ENCODE peak calls at places on chromosomes 16 and 17, in eight cellular contexts. K, B, A, U, S, L, D and M are unnamed samples.
A peak's percentile ranks its signal among the peaks of the same experiment; 100 is the strongest.

GRCh38 chr17:2042355-2042929 is 620 bp downstream of the OVCA2 start:
- DNase-seq in L (no peak), K (no peak), B (no peak), S (peak; percentile 8), D (no peak), U (no peak), A (peak; percentile 25), M (no peak)

GRCh38 chr16:3004781-3005284 is 7.9 kb upstream of the CLDN9 start:
- DNase-seq in S (peak; percentile 50), K (peak; percentile 79), U (no peak), D (no peak), B (no peak), A (no peak), L (no peak), M (no peak)

GRCh38 chr16:68319185-68319908 is 8.5 kb downstream of the PRMT7 start:
- DNase-seq in K (no peak), U (no peak), A (peak; percentile 38), S (peak; percentile 89), B (no peak), L (no peak), D (no peak), M (no peak)

GRCh38 chr17:40809721-40810421 is 10.1 kb upstream of the KRT28 start:
- DNase-seq in B (no peak), U (no peak), A (no peak), L (no peak), S (no peak), K (no peak), D (no peak), M (peak; percentile 74)

GRCh38 chr17:33725675-33726271 is 432.7 kb upstream of the ASIC2 start:
- DNase-seq in U (peak; percentile 11), B (no peak), S (peak; percentile 55), D (no peak), A (no peak), L (no peak), K (peak; percentile 42), M (peak; percentile 24)

GRCh38 chr17:67491009-67491677 is 114.1 kb downstream of the PITPNC1 start:
- DNase-seq in B (peak; percentile 100), L (no peak), K (peak; percentile 99), U (no peak), A (peak; percentile 64), S (peak; percentile 16), D (no peak), M (peak; percentile 54)

GRCh38 chr17:66549731-66550207 is 247.4 kb downstream of the PRKCA start:
- DNase-seq in K (no peak), L (no peak), S (no peak), U (no peak), A (peak; percentile 95), D (no peak), B (peak; percentile 52), M (peak; percentile 46)

GRCh38 chr16:11203111-11203623 is 52.8 kb downstream of the SOCS1 start:
- DNase-seq in K (no peak), S (peak; percentile 9), L (no peak), A (peak; percentile 19), B (no peak), U (no peak), D (no peak), M (no peak)

GRCh38 chr17:38918129-38918913 is 7.1 kb upstream of the LASP1NB start:
- DNase-seq in K (no peak), U (no peak), L (no peak), B (no peak), D (no peak), S (no peak), A (no peak), M (no peak)

GRCh38 chr17:4247981-4248388 is 15.8 kb downstream of the ANKFY1 start:
- DNase-seq in L (no peak), S (peak; percentile 76), K (peak; percentile 76), U (no peak), A (no peak), B (no peak), D (no peak), M (no peak)